ENCODE peak calls at places on chromosomes 7 and 10, in six cellular contexts. A is neural progenitor cell, T is hepatocyte, O is thoracic aorta, P is body of pancreas, B is MM.1S. W is an unnamed sample. For H3K36me3 and H3K4me1, the result is how much of the 10 kb centered on the place peaks cover.

GRCh38 chr7:119270045-119270464 is 1002.9 kb upstream of the KCND2 start:
- DNase-seq in A (peak), T (peak), O (no peak), P (peak), B (peak), W (peak)

GRCh38 chr7:284762-285722 is 4.9 kb upstream of the FOXL3 start:
- DNase-seq in A (no peak), T (peak), O (no peak), P (no peak), B (no peak), W (peak)

GRCh38 chr7:108088729-108089128 is 41.4 kb downstream of the LAMB4 start:
- DNase-seq in A (no peak), T (no peak), O (no peak), P (no peak), B (no peak), W (no peak)

GRCh38 chr10:131974034-131974817 is 7.5 kb downstream of the BNIP3 start:
- DNase-seq in A (no peak), T (no peak), O (no peak), P (no peak), B (no peak), W (no peak)

GRCh38 chr7:83469076-83469475 is 179.9 kb downstream of the SEMA3E start:
- DNase-seq in A (no peak), T (no peak), O (no peak), P (no peak), B (no peak), W (no peak)

GRCh38 chr7:26698806-26699205 is 165.6 kb downstream of the SKAP2 start:
- DNase-seq in A (no peak), T (no peak), O (no peak), P (no peak), B (no peak), W (no peak)

GRCh38 chr10:49605177-49605938 is 4.8 kb upstream of the SLC18A3 start:
- DNase-seq in A (no peak), T (no peak), O (no peak), P (no peak), B (no peak), W (no peak)

GRCh38 chr7:107596881-107597581 is 17.0 kb downstream of the BCAP29 start:
- DNase-seq in A (no peak), T (no peak), O (no peak), P (no peak), B (no peak), W (no peak)

GRCh38 chr7:75624134-75624832 is 114.5 kb downstream of the HIP1 start:
- DNase-seq in A (no peak), T (peak), O (no peak), P (no peak), B (no peak), W (no peak)

GRCh38 chr7:17623546-17624185 is 316.6 kb downstream of the SNX13 start:
- DNase-seq in A (no peak), T (no peak), O (no peak), P (no peak), B (no peak), W (no peak)

GRCh38 chr10:105413997-105414396 is 772.9 kb downstream of the SORCS3 start:
- DNase-seq in A (no peak), T (no peak), O (no peak), P (no peak), B (no peak), W (no peak)

GRCh38 chr7:53744361-53744760 is 708.9 kb downstream of the POM121L12 start:
- DNase-seq in A (no peak), T (no peak), O (no peak), P (no peak), B (no peak), W (no peak)

GRCh38 chr10:132382231-132382922 is 14.6 kb upstream of the PWWP2B start:
- DNase-seq in A (no peak), T (no peak), O (no peak), P (no peak), B (no peak), W (no peak)

GRCh38 chr7:55026867-55027490 is 8.2 kb downstream of the EGFR start:
- DNase-seq in A (no peak), T (no peak), O (no peak), P (no peak), B (no peak), W (no peak)

GRCh38 chr10:107740962-107741690 is 576.6 kb upstream of the SORCS1 start:
- DNase-seq in A (no peak), T (no peak), O (no peak), P (no peak), B (no peak), W (no peak)

GRCh38 chr10:42776681-42777080 is 5.9 kb upstream of the BMS1 start:
- DNase-seq in A (no peak), T (no peak), O (no peak), P (no peak), B (no peak), W (no peak)

GRCh38 chr7:95470452-95470851 is 15.3 kb upstream of the ASB4 start:
- DNase-seq in A (peak), T (peak), O (no peak), P (peak), B (peak), W (peak)

GRCh38 chr7:67825356-67825755 is 828.7 kb downstream of the TYW1 start:
- DNase-seq in A (no peak), T (no peak), O (no peak), P (no peak), B (no peak), W (no peak)

GRCh38 chr7:103059471-103059870 is 15.1 kb downstream of the FBXL13 start:
- DNase-seq in A (no peak), T (no peak), O (no peak), P (no peak), B (no peak), W (no peak)

GRCh38 chr7:100612730-100613446 is 548 bp downstream of the MOSPD3 start:
- DNase-seq in A (peak), T (peak), O (no peak), P (peak), B (no peak), W (peak)
- TF ChIP-seq CTCF in A (peak), T (peak), O (no peak), P (no peak), B (no peak), W (no peak)

DNA sequence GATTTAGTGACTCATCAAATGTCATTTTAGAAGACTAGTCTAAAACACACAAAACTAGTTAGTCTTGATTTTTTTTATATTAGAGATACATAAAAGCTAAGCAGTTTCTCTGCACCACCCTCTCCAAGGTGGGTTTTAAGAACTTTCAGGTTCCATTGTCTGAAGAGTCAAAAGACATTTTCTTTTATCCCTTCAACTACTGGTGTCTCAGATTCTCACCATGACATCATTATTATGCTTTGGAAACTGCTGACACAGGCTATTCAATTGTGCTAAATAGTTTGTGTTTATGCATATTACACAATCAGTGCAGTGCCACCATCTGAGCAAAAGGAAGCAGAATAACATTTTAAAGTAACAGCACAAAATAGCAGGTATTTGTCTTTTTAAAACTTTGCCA is 52.2 kb downstream of the IGF2BP3 start:
- DNase-seq in A (no peak), T (no peak), O (no peak), P (no peak), B (peak), W (no peak)
- H3K36me3 ChIP-seq in A (under half), T (under half), O (under half), P (under half), B (under half), W (under half)

GRCh38 chr7:85710960-85711359 is 524.1 kb upstream of the SEMA3D start:
- DNase-seq in A (no peak), T (no peak), O (no peak), P (no peak), B (no peak), W (no peak)
- H3K4me1 ChIP-seq in A (under half), T (under half), O (under half), P (under half), B (under half), W (under half)

DNA sequence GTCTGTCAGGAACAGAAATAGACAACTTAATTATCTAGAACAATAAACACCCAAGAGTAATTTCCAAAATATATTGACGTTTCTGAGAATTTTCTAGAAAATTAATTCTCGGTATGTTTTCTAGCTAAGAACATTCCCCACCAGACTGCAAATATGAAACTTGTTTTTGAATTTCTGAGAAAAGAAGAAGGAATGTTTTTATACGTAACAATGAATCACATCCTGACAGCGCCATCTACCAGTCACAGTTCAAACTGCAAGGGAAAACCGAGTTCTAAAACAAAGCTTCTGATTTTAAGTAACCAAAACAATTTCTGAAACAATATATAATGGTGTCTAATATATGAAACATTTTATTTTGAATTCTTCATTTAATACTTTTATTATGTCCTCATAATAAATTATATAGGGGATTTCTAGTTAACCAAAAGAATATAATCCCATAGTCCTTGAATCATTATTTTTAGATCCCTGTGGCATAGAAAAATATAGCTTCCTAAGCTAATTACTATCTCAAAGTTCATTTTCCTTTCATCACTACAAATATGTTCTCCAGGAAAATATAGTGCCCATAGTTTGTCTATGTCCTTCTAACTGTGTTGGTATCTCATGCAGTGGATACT is 34.5 kb upstream of the MEOX2 start:
- DNase-seq in A (peak), T (peak), O (no peak), P (peak), B (peak), W (peak)
- TF ChIP-seq CTCF in A (peak), T (peak), O (peak), P (peak), B (peak), W (peak)

DNA sequence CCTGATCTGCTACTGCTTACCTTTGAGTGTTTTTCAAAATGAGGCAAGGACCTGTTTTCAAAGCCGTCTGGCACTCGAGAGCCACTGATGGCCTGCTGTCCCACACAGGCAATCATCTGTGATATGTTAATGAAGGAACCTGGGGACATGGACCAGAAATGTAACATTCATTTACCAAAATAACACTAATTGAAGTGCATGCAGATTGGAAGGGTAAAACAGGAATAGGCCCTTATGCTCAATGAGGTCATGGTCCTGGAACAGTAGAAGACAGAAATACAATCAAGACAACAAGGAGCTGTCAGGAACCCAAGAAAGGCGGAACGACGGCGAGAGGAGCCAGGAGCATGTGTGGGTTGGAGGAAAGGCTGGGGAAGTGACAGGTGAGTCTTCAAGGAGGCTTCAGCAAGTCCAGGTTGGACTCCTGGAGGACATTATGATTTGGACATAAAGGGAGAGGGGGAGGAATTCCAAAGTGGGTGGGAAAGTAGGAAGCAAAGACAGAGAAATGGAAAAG is 28.3 kb downstream of the POLR3A start:
- DNase-seq in A (no peak), T (no peak), O (no peak), P (no peak), B (no peak), W (no peak)
- H3K36me3 ChIP-seq in A (under half), T (under half), O (half or more), P (under half), B (under half), W (under half)

GRCh38 chr7:142800699-142801260 is 30.0 kb downstream of the PRSS2 start:
- DNase-seq in A (no peak), T (no peak), O (no peak), P (no peak), B (no peak), W (no peak)

GRCh38 chr7:142800103-142800502 is 29.3 kb downstream of the PRSS2 start:
- DNase-seq in A (no peak), T (no peak), O (no peak), P (no peak), B (no peak), W (no peak)

GRCh38 chr7:142801601-142802295 is 31.0 kb downstream of the PRSS2 start:
- DNase-seq in A (no peak), T (no peak), O (no peak), P (no peak), B (no peak), W (no peak)

GRCh38 chr7:142803901-142804300 is 33.1 kb downstream of the PRSS2 start:
- DNase-seq in A (no peak), T (no peak), O (no peak), P (no peak), B (no peak), W (no peak)

DNA sequence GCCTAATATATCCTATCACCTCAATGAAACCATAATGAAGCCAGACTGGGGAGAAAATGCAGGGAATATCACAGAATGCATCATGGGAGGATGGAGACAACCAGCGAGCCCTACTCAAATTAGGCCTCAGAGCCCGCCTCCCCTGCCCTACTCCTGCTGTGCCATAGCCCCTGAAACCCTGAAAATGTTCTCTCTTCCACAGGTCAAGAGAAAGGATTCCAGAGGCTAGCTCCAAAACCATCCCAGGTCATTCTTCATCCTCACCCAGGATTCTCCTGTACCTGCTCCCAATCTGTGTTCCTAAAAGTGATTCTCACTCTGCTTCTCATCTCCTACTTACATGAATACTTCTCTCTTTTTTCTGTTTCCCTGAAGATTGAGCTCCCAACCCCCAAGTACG is 31.5 kb downstream of the PRSS2 start:
- DNase-seq in A (no peak), T (no peak), O (no peak), P (no peak), B (no peak), W (no peak)
- H3K4me1 ChIP-seq in A (under half), T (under half), O (under half), P (under half), B (under half), W (under half)

DNA sequence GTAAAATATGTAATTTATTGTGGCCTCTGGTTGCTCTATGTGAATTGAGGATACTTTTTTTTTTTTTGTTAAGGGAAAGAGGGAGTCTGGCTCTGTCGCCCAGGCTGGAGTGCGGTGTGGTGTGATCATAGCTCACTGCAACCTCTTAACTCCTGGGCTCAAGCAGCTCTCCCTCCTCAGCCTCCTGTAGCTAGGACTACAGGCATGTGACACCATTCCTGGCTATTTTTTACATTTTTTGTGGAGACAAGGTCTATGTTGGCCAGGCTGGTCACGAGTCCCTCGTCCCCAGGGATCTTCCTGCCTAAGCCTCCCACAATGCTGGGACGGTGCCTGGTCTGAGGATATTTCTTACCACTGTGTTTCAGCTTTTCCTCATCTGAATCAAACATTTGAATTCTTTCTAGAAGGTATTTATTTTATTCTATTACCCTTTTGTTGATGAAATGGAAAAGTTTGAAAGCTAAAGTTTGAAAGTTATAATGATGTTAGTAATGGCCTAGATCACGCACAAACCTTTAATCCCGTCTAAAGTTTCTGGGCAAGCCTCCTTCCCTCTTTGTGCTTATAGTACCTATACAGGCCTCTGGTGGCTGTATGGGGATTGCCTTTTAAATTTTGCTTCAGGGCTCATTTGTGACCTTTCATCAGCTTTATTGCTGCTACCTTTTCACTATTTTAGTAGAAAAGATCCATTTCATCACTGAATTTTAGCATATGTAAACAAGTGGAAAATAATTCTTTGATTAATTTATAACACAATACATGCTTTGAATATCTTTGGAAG is 2.0 kb downstream of the IFRD1 start:
- DNase-seq in A (peak), T (peak), O (peak), P (peak), B (peak), W (peak)
- TF ChIP-seq CTCF in A (peak), T (peak), O (no peak), P (no peak), B (peak), W (peak)

DNA sequence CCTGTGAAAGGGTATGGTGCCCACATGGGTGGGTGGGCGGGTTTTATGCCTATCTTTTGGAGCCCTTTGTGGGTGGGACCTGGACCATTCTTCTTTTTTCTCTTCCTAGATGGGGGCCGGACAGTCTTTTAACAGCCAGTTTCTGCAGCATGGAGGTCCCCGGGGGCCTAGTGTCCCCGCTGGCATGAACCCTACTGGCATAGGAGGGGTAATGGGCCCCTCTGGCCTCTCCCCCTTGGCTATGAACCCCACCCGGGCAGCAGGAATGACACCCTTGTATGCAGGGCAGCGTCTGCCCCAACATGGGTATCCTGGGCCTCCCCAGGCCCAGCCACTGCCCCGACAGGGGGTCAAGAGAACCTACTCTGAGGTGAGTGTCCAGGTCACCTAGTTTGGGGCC is 9.1 kb downstream of the ZMIZ2 start:
- DNase-seq in A (no peak), T (no peak), O (no peak), P (no peak), B (no peak), W (no peak)
- H3K36me3 ChIP-seq in A (under half), T (under half), O (under half), P (under half), B (under half), W (under half)